ENCODE peak calls at places on chromosomes 3 and 15, in five cellular contexts. C is sigmoid colon, E is breast epithelium, L is transverse colon, Z is HCT116. U is an unnamed sample.
A peak's percentile ranks its signal among the peaks of the same experiment; 100 is the strongest.

GRCh38 chr3:140147965-140148490 is 213.0 kb downstream of the CLSTN2 start:
- DNase-seq in L (no peak), C (no peak), Z (no peak), E (no peak), U (peak; percentile 70)

GRCh38 chr15:23395832-23396231 is 41.3 kb downstream of the GOLGA8S start:
- DNase-seq in L (no peak), Z (no peak), E (no peak), C (no peak), U (no peak)

GRCh38 chr3:31695280-31696008 is 162.7 kb downstream of the STT3B start:
- DNase-seq in C (no peak), L (peak; percentile 14), E (no peak), Z (no peak), U (no peak)

GRCh38 chr3:174346571-174346970 is 512.6 kb upstream of the NAALADL2 start:
- DNase-seq in C (no peak), Z (no peak), E (no peak), L (no peak), U (no peak)

GRCh38 chr3:145134738-145135137 is 1026.2 kb downstream of the PLOD2 start:
- DNase-seq in Z (no peak), E (no peak), L (no peak), C (no peak), U (no peak)

GRCh38 chr15:48720646-48721045 is 75.1 kb upstream of the FBN1 start:
- DNase-seq in Z (no peak), C (peak; percentile 62), L (no peak), E (no peak), U (no peak)

GRCh38 chr3:151371531-151371930 is 13.0 kb downstream of the P2RY12 start:
- DNase-seq in L (no peak), E (no peak), Z (no peak), C (no peak), U (no peak)

GRCh38 chr3:190336516-190337189 is 14.4 kb upstream of the CLDN1 start:
- DNase-seq in E (no peak), C (no peak), Z (no peak), L (no peak), U (no peak)

GRCh38 chr3:61547625-61548024 is 13.7 kb upstream of the PTPRG start:
- DNase-seq in L (no peak), Z (no peak), E (no peak), C (no peak), U (no peak)

GRCh38 chr15:100670505-100671021 is 68.2 kb downstream of the ASB7 start:
- DNase-seq in Z (no peak), L (no peak), E (no peak), C (no peak), U (no peak)

GRCh38 chr3:63960048-63960711 is 48.0 kb upstream of the SCAANT1 start:
- DNase-seq in Z (peak; percentile 4), C (no peak), E (no peak), L (peak; percentile 34), U (no peak)

GRCh38 chr3:194472290-194472920 is 14.4 kb downstream of the ATP13A3 start:
- DNase-seq in Z (peak; percentile 53), C (no peak), L (no peak), E (no peak), U (no peak)

GRCh38 chr3:45468326-45468725 is 80.0 kb downstream of the LARS2 start:
- DNase-seq in E (no peak), L (no peak), Z (no peak), C (no peak), U (peak; percentile 37)

GRCh38 chr3:161851941-161852566 is 355.4 kb downstream of the OTOL1 start:
- DNase-seq in E (no peak), L (peak; percentile 64), C (peak; percentile 42), Z (peak; percentile 46), U (no peak)

GRCh38 chr3:172687501-172687900 is 23.4 kb downstream of the NCEH1 start:
- DNase-seq in C (no peak), L (no peak), E (no peak), Z (no peak), U (no peak)

GRCh38 chr3:160103397-160103796 is 114.8 kb downstream of the IL12A start:
- DNase-seq in Z (no peak), C (no peak), L (no peak), E (no peak), U (peak; percentile 81)

GRCh38 chr3:108006077-108006675 is 84.7 kb downstream of the CD47 start:
- DNase-seq in E (no peak), L (peak; percentile 78), Z (no peak), C (no peak), U (no peak)

GRCh38 chr15:52518972-52519371 is 9.7 kb downstream of the MYO5A start:
- DNase-seq in L (no peak), E (no peak), Z (no peak), C (no peak), U (no peak)

GRCh38 chr3:194379231-194379630 is 9.7 kb upstream of the LRRC15 start:
- DNase-seq in C (no peak), Z (no peak), L (no peak), E (no peak), U (no peak)

GRCh38 chr3:104460477-104461406 is 906.0 kb upstream of the ALCAM start:
- DNase-seq in C (no peak), Z (peak; percentile 35), E (no peak), L (no peak), U (no peak)

GRCh38 chr15:77486542-77487478 is 66.1 kb downstream of the HMG20A start:
- DNase-seq in E (no peak), C (no peak), L (no peak), Z (no peak), U (no peak)

GRCh38 chr15:98113357-98113756 is 152.9 kb downstream of the ARRDC4 start:
- DNase-seq in E (no peak), Z (no peak), L (no peak), C (no peak), U (no peak)

GRCh38 chr3:17749705-17750293 is 7.4 kb upstream of the TBC1D5 start:
- DNase-seq in L (peak; percentile 15), Z (no peak), E (no peak), C (no peak), U (no peak)

GRCh38 chr3:179179979-179180758 is 32.0 kb downstream of the PIK3CA start:
- DNase-seq in E (no peak), Z (no peak), L (no peak), C (no peak), U (no peak)

GRCh38 chr3:53748512-53749271 is 97.5 kb downstream of the CHDH start:
- DNase-seq in C (peak; percentile 52), L (no peak), Z (no peak), E (no peak), U (no peak)

GRCh38 chr3:196620228-196620627 is 19.3 kb upstream of the NRROS start:
- DNase-seq in L (peak; percentile 44), E (no peak), Z (no peak), C (peak; percentile 79), U (no peak)

GRCh38 chr15:48096813-48097212 is 24.0 kb upstream of the SLC24A5 start:
- DNase-seq in L (no peak), E (no peak), C (no peak), Z (no peak), U (peak; percentile 39)

GRCh38 chr15:60720493-60721231 is 241.7 kb upstream of the ICE2 start:
- DNase-seq in E (no peak), Z (no peak), L (no peak), C (no peak), U (no peak)

GRCh38 chr3:44861412-44862220 is at the start of gene TMEM42:
- DNase-seq in L (peak; percentile 90), E (peak; percentile 80), Z (peak; percentile 78), C (peak; percentile 95), U (peak; percentile 96)

GRCh38 chr15:71106802-71107500 is 8.3 kb upstream of the THSD4 start:
- DNase-seq in L (no peak), C (no peak), E (no peak), Z (no peak), U (no peak)

GRCh38 chr3:58528629-58529028 is 8.4 kb downstream of the ACOX2 start:
- DNase-seq in C (no peak), Z (no peak), L (peak; percentile 64), E (peak; percentile 79), U (peak; percentile 91)

GRCh38 chr3:90092994-90093393 is 985.6 kb downstream of the EPHA3 start:
- DNase-seq in E (no peak), L (no peak), C (no peak), Z (no peak), U (no peak)

GRCh38 chr3:57179580-57180410 is 14.6 kb upstream of the IL17RD start:
- DNase-seq in C (no peak), Z (no peak), L (no peak), E (no peak), U (no peak)

GRCh38 chr15:80028937-80029336 is 30.5 kb upstream of the ZFAND6 start:
- DNase-seq in E (no peak), L (no peak), Z (no peak), C (no peak), U (no peak)

GRCh38 chr3:65732060-65732933 is 306.4 kb downstream of the MAGI1 start:
- DNase-seq in E (no peak), L (no peak), Z (peak; percentile 29), C (no peak), U (no peak)

GRCh38 chr3:119160815-119161214 is 12.6 kb upstream of the UPK1B start:
- DNase-seq in C (no peak), Z (no peak), L (no peak), E (no peak), U (no peak)
- H3K4me3 ChIP-seq in C (no peak overlapping the region), Z (no peak overlapping the region), L (no peak overlapping the region), E (no peak overlapping the region), U (no peak overlapping the region)

DNA sequence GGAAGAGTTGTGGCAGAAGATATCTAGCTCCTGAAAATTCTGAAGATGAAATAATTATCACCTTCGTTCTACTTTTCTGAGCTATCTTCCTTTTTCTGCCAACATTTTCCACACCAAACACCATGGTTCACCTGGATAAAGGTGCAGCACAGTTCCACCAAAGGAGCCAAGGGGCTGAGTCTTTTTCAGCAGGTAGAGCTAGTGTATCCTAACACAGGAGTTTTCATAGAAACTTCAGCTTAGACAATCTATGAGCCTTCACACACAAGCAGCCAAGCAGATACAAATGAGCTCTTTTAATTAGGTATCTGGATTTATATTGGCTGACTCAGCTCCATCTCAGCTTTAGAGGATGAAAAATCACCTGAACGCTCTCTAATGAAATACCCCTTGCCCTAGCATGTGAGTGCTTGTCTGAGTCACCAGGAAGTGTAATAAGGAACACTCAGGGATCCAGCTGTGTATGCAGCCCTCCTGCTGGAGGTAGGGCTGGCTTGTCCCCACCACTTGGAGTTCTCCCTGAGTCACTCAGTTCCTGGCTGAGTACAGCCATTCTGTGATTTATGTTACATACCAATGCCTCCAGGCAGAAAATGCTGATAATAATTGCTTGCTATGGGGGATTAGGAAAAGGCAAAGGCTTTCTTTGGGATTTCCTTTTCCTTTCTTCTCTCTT is 385.7 kb downstream of the LSAMP start:
- DNase-seq in L (no peak), C (no peak), Z (peak; percentile 82), E (no peak), U (no peak)
- TF ChIP-seq POLR2AphosphoS5 in L (no peak), C (no peak), Z (peak; percentile 41), E (no peak), U (no peak)

GRCh38 chr3:72155391-72156064 is 370.6 kb upstream of the PROK2 start:
- DNase-seq in C (peak; percentile 85), Z (no peak), E (no peak), L (peak; percentile 53), U (no peak)
- H3K4me3 ChIP-seq in C (no peak overlapping the region), Z (no peak overlapping the region), E (no peak overlapping the region), L (no peak overlapping the region), U (no peak overlapping the region)

GRCh38 chr3:192917508-192918274 is at the start of gene MB21D2:
- DNase-seq in C (peak; percentile 89), L (peak; percentile 69), Z (peak; percentile 69), E (peak; percentile 58), U (peak; percentile 93)
- TF ChIP-seq POLR2AphosphoS5 in C (peak; percentile 83), L (peak; percentile 68), Z (peak; percentile 48), E (peak; percentile 27), U (peak; percentile 87)